ENCODE peak calls at places on chromosomes 11 and 22, in seven cellular contexts. C is fibroblast of pulmonary artery, G is chondrocyte, F is GM06990, Z is mesothelial cell of epicardium, B is cardiac muscle cell, M is upper lobe of left lung. A is an unnamed sample.

GRCh38 chr11:129723146-129723963 is 92.3 kb upstream of the TMEM45B start:
- DNase-seq in C (no peak), G (no peak), F (no peak), Z (no peak), B (no peak), M (peak), A (no peak)

GRCh38 chr11:1659478-1659877 is 29.9 kb downstream of the KRTAP5-5 start:
- DNase-seq in C (no peak), G (peak), F (no peak), Z (no peak), B (no peak), M (no peak), A (no peak)

GRCh38 chr11:9663699-9664275 is at the start of gene SWAP70:
- DNase-seq in C (peak), G (peak), F (peak), Z (peak), B (peak), M (peak), A (peak)

GRCh38 chr11:64296830-64297721 is 3.1 kb upstream of the CATSPERZ start:
- DNase-seq in C (no peak), G (no peak), F (no peak), Z (no peak), B (no peak), M (no peak), A (no peak)

GRCh38 chr22:49106136-49106930 is 721.3 kb downstream of the BRD1 start:
- DNase-seq in C (no peak), G (peak), F (no peak), Z (no peak), B (no peak), M (no peak), A (no peak)

GRCh38 chr11:27839226-27839913 is 139.1 kb upstream of the BDNF start:
- DNase-seq in C (peak), G (no peak), F (no peak), Z (no peak), B (peak), M (no peak), A (no peak)

GRCh38 chr11:21963013-21963412 is 229.9 kb upstream of the ANO5 start:
- DNase-seq in C (no peak), G (no peak), F (no peak), Z (no peak), B (no peak), M (no peak), A (no peak)

GRCh38 chr22:49965291-49966040 is 4.9 kb downstream of the PIM3 start:
- DNase-seq in C (no peak), G (peak), F (peak), Z (no peak), B (no peak), M (peak), A (no peak)

GRCh38 chr11:67437082-67437821 is at the start of gene PTPRCAP:
- DNase-seq in C (no peak), G (peak), F (peak), Z (no peak), B (peak), M (peak), A (peak)

GRCh38 chr22:36197601-36198146 is 3.9 kb downstream of the APOL4 start:
- DNase-seq in C (no peak), G (no peak), F (no peak), Z (no peak), B (no peak), M (no peak), A (no peak)

GRCh38 chr22:31321421-31321820 is 24.7 kb downstream of the PATZ1 start:
- DNase-seq in C (no peak), G (no peak), F (no peak), Z (no peak), B (no peak), M (no peak), A (no peak)

GRCh38 chr11:119371778-119372182 is 9.7 kb downstream of the USP2 start:
- DNase-seq in C (no peak), G (no peak), F (no peak), Z (no peak), B (no peak), M (no peak), A (no peak)
- TF ChIP-seq CTCF in C (peak), G (peak), F (peak), Z (no peak), B (no peak), M (no peak), A (no peak)

DNA sequence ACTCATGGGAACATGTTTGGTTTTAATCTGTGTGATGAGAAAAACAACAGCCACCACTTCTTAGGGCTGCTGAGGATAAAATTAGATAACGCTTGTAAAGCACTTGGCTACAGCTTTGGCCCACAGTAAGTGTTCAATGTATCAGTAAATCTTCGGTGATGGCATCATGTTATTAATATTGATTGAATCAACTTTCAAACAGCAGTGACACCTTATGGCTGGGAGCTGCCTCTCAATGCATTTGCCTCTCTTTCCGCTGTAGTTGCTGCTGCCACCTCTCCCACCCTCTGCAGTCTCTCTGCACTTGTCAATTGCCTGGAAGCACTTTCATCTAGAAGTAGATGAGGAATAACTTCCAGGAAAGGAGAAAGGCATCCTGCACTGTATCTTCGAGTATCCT is 491.1 kb downstream of the OPCML start:
- DNase-seq in C (no peak), G (no peak), F (no peak), Z (no peak), B (no peak), M (no peak), A (no peak)
- TF ChIP-seq CTCF in C (no peak), G (peak), F (no peak), Z (no peak), B (no peak), M (no peak), A (no peak)

GRCh38 chr11:35373284-35373933 is 45.9 kb downstream of the SLC1A2 start:
- DNase-seq in C (no peak), G (no peak), F (no peak), Z (no peak), B (no peak), M (no peak), A (no peak)
- TF ChIP-seq CTCF in C (no peak), G (peak), F (peak), Z (no peak), B (no peak), M (no peak), A (no peak)

GRCh38 chr11:86891020-86891419 is 64.2 kb downstream of the FZD4 start:
- DNase-seq in C (no peak), G (no peak), F (no peak), Z (no peak), B (no peak), M (no peak), A (no peak)
- TF ChIP-seq CTCF in C (no peak), G (no peak), F (no peak), Z (no peak), B (no peak), M (no peak), A (no peak)

GRCh38 chr11:35662649-35663407 is at the start of gene TRIM44:
- DNase-seq in C (peak), G (peak), F (peak), Z (peak), B (peak), M (peak), A (peak)
- TF ChIP-seq CTCF in C (no peak), G (no peak), F (no peak), Z (no peak), B (no peak), M (no peak), A (no peak)

A was measured in activated B cell treated with CpG ODN at 0.5 μM for 24 hours.